ENCODE peak calls at places on chromosomes 7 and 10, in five cellular contexts. One of them, this sample, is unnamed.
A peak's percentile ranks its signal among the peaks of the same experiment; 100 is the strongest.

GRCh38 chr7:47816647-47817046 is 131.6 kb downstream of the PKD1L1 start:
- DNase-seq in neural progenitor cell: no peak
- DNase-seq in GM03348: peak; percentile 62
- DNase-seq in naive thymus-derived CD4-positive, alpha-beta T cell: no peak
- DNase-seq in ELR: peak; percentile 72
- DNase-seq in this sample: peak; percentile 39

GRCh38 chr7:105352018-105352612 is 36.6 kb downstream of the SRPK2 start:
- DNase-seq in neural progenitor cell: no peak
- DNase-seq in GM03348: peak; percentile 79
- DNase-seq in naive thymus-derived CD4-positive, alpha-beta T cell: peak; percentile 84
- DNase-seq in ELR: peak; percentile 81
- DNase-seq in this sample: peak; percentile 68

GRCh38 chr10:125103466-125104377 is 56.6 kb downstream of the CTBP2 start:
- DNase-seq in neural progenitor cell: no peak
- DNase-seq in GM03348: no peak
- DNase-seq in naive thymus-derived CD4-positive, alpha-beta T cell: no peak
- DNase-seq in ELR: no peak
- DNase-seq in this sample: no peak

GRCh38 chr7:44395067-44395466 is 69.7 kb upstream of the CAMK2B start:
- DNase-seq in neural progenitor cell: no peak
- DNase-seq in GM03348: no peak
- DNase-seq in naive thymus-derived CD4-positive, alpha-beta T cell: no peak
- DNase-seq in ELR: no peak
- DNase-seq in this sample: no peak

GRCh38 chr7:79553811-79554555 is 100.5 kb upstream of the MAGI2 start:
- DNase-seq in neural progenitor cell: no peak
- DNase-seq in GM03348: peak; percentile 20
- DNase-seq in naive thymus-derived CD4-positive, alpha-beta T cell: no peak
- DNase-seq in ELR: peak; percentile 75
- DNase-seq in this sample: peak; percentile 85

GRCh38 chr7:44382459-44383300 is 57.3 kb upstream of the CAMK2B start:
- DNase-seq in neural progenitor cell: no peak
- DNase-seq in GM03348: no peak
- DNase-seq in naive thymus-derived CD4-positive, alpha-beta T cell: no peak
- DNase-seq in ELR: peak; percentile 59
- DNase-seq in this sample: no peak

GRCh38 chr10:69734797-69735468 is 66.8 kb upstream of the COL13A1 start:
- DNase-seq in neural progenitor cell: no peak
- DNase-seq in GM03348: no peak
- DNase-seq in naive thymus-derived CD4-positive, alpha-beta T cell: no peak
- DNase-seq in ELR: no peak
- DNase-seq in this sample: no peak

GRCh38 chr10:137031-137430 is 1.8 kb downstream of the ZMYND11 start:
- DNase-seq in neural progenitor cell: peak; percentile 53
- DNase-seq in GM03348: peak; percentile 28
- DNase-seq in naive thymus-derived CD4-positive, alpha-beta T cell: peak; percentile 23
- DNase-seq in ELR: peak; percentile 67
- DNase-seq in this sample: peak; percentile 21

GRCh38 chr10:125343118-125343752 is 182.9 kb upstream of the CTBP2 start:
- DNase-seq in neural progenitor cell: peak; percentile 50
- DNase-seq in GM03348: peak; percentile 46
- DNase-seq in naive thymus-derived CD4-positive, alpha-beta T cell: no peak
- DNase-seq in ELR: peak; percentile 56
- DNase-seq in this sample: peak; percentile 9

GRCh38 chr7:28754027-28754426 is 204.1 kb downstream of the TRIL start:
- DNase-seq in neural progenitor cell: peak; percentile 33
- DNase-seq in GM03348: peak; percentile 43
- DNase-seq in naive thymus-derived CD4-positive, alpha-beta T cell: no peak
- DNase-seq in ELR: peak; percentile 51
- DNase-seq in this sample: peak; percentile 68

GRCh38 chr7:152869677-152870051 is 110.1 kb downstream of the ACTR3B start:
- DNase-seq in neural progenitor cell: no peak
- DNase-seq in GM03348: no peak
- DNase-seq in naive thymus-derived CD4-positive, alpha-beta T cell: no peak
- DNase-seq in ELR: no peak
- DNase-seq in this sample: no peak

GRCh38 chr10:42638821-42639270 is 476 bp upstream of the ZNF33B start:
- DNase-seq in neural progenitor cell: no peak
- DNase-seq in GM03348: no peak
- DNase-seq in naive thymus-derived CD4-positive, alpha-beta T cell: peak; percentile 51
- DNase-seq in ELR: no peak
- DNase-seq in this sample: no peak

GRCh38 chr10:110209399-110209925 is 2.1 kb downstream of the MXI1 start:
- DNase-seq in neural progenitor cell: peak; percentile 71
- DNase-seq in GM03348: peak; percentile 71
- DNase-seq in naive thymus-derived CD4-positive, alpha-beta T cell: peak; percentile 83
- DNase-seq in ELR: peak; percentile 81
- DNase-seq in this sample: peak; percentile 72

GRCh38 chr10:92239185-92239599 is 51.7 kb downstream of the CPEB3 start:
- DNase-seq in neural progenitor cell: peak; percentile 6
- DNase-seq in GM03348: no peak
- DNase-seq in naive thymus-derived CD4-positive, alpha-beta T cell: no peak
- DNase-seq in ELR: peak; percentile 48
- DNase-seq in this sample: no peak

GRCh38 chr10:43026039-43026973 is 50.6 kb upstream of the RET start:
- DNase-seq in neural progenitor cell: peak; percentile 54
- DNase-seq in GM03348: peak; percentile 6
- DNase-seq in naive thymus-derived CD4-positive, alpha-beta T cell: no peak
- DNase-seq in ELR: no peak
- DNase-seq in this sample: peak; percentile 98

GRCh38 chr10:97024181-97025073 is 161.3 kb downstream of the SLIT1 start:
- DNase-seq in neural progenitor cell: no peak
- DNase-seq in GM03348: peak; percentile 61
- DNase-seq in naive thymus-derived CD4-positive, alpha-beta T cell: no peak
- DNase-seq in ELR: peak; percentile 78
- DNase-seq in this sample: peak; percentile 70

GRCh38 chr10:122114156-122114747 is 125.3 kb downstream of the TACC2 start:
- DNase-seq in neural progenitor cell: no peak
- DNase-seq in GM03348: peak; percentile 39
- DNase-seq in naive thymus-derived CD4-positive, alpha-beta T cell: no peak
- DNase-seq in ELR: peak; percentile 21
- DNase-seq in this sample: no peak

GRCh38 chr10:129771024-129771423 is 193.1 kb downstream of the EBF3 start:
- DNase-seq in neural progenitor cell: no peak
- DNase-seq in GM03348: no peak
- DNase-seq in naive thymus-derived CD4-positive, alpha-beta T cell: no peak
- DNase-seq in ELR: no peak
- DNase-seq in this sample: no peak

GRCh38 chr10:28796606-28797512 is 119.5 kb downstream of the BAMBI start:
- DNase-seq in neural progenitor cell: no peak
- DNase-seq in GM03348: no peak
- DNase-seq in naive thymus-derived CD4-positive, alpha-beta T cell: no peak
- DNase-seq in ELR: peak; percentile 55
- DNase-seq in this sample: no peak

GRCh38 chr7:138000081-138000701 is 1.7 kb downstream of the CREB3L2 start:
- DNase-seq in neural progenitor cell: peak; percentile 79
- DNase-seq in GM03348: peak; percentile 77
- DNase-seq in naive thymus-derived CD4-positive, alpha-beta T cell: no peak
- DNase-seq in ELR: peak; percentile 92
- DNase-seq in this sample: peak; percentile 66